ENCODE peak calls at places on chromosomes 11 and 22, in six cellular contexts. G, W, J, C, X and F are unnamed samples.

GRCh38 chr22:41772198-41772597 is 28.3 kb upstream of the CCDC134 start:
- DNase-seq in C (no peak), X (no peak), G (no peak), W (no peak), J (no peak), F (no peak)

GRCh38 chr22:35421121-35421520 is 21.2 kb downstream of the MCM5 start:
- DNase-seq in X (no peak), W (peak), G (no peak), J (no peak), C (peak), F (no peak)

GRCh38 chr11:33655842-33656600 is 44.6 kb downstream of the C11orf91 start:
- DNase-seq in X (peak), C (no peak), J (no peak), G (no peak), W (no peak), F (no peak)

GRCh38 chr11:32326522-32326921 is 108.8 kb downstream of the WT1 start:
- DNase-seq in X (no peak), W (no peak), J (no peak), C (no peak), G (no peak), F (no peak)

GRCh38 chr11:14270690-14271542 is 88.1 kb downstream of the RRAS2 start:
- DNase-seq in G (no peak), X (no peak), J (no peak), C (no peak), W (no peak), F (no peak)

GRCh38 chr11:10627816-10628215 is 59.4 kb upstream of the LYVE1 start:
- DNase-seq in G (no peak), W (no peak), C (no peak), X (peak), J (no peak), F (no peak)

GRCh38 chr22:43544282-43544673 is 132.5 kb downstream of the MPPED1 start:
- DNase-seq in W (no peak), X (no peak), C (no peak), G (no peak), J (no peak), F (no peak)

GRCh38 chr11:121538054-121538453 is 85.3 kb upstream of the SORL1-AS1 start:
- DNase-seq in W (no peak), X (no peak), J (no peak), G (no peak), C (no peak), F (no peak)

GRCh38 chr11:61023086-61024035 is 51.9 kb downstream of the CD6 start:
- DNase-seq in G (no peak), C (no peak), X (no peak), J (no peak), W (no peak), F (no peak)

GRCh38 chr22:27283714-27284113 is 517.8 kb downstream of the MN1 start:
- DNase-seq in C (peak), G (no peak), X (no peak), W (no peak), J (no peak), F (peak)

GRCh38 chr11:128235958-128236357 is 351.4 kb downstream of the ETS1 start:
- DNase-seq in G (no peak), J (peak), C (no peak), X (no peak), W (no peak), F (no peak)

GRCh38 chr11:104098555-104098954 is 62.1 kb downstream of the DDI1 start:
- DNase-seq in W (no peak), J (no peak), X (no peak), C (no peak), G (no peak), F (peak)

DNA sequence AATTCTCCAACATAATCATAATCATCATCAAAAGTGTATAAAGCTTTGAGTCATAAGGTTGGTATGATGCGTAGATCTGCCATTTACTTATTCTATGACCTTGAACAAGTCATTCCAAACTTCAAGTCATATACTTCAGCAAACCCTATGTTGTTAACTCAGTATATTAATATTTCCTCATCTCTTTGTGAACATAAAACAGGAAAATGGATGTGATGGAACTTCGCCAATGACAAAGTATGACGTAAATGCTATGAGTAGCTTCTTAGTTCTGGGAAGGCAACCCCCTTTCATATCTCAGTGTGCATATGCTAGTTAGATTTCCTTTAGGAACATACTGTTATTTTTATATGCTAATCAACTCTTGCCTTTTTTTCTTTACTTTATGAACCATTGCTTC is 102.7 kb upstream of the ANO3 start:
- DNase-seq in X (no peak), C (no peak), W (no peak), G (no peak), J (peak), F (peak)
- H3K27ac ChIP-seq in X (no peak), C (no peak), W (no peak), G (no peak), J (peak), F (peak)

GRCh38 chr22:26168199-26168915 is 905 bp upstream of the SEZ6L start:
- DNase-seq in C (peak), G (no peak), X (peak), J (no peak), W (peak), F (no peak)

GRCh38 chr22:26170795-26171194 is 1.5 kb downstream of the SEZ6L start:
- DNase-seq in J (no peak), C (peak), X (peak), W (peak), G (peak), F (no peak)

GRCh38 chr22:26168934-26169311 is 339 bp upstream of the SEZ6L start:
- DNase-seq in C (peak), J (no peak), X (no peak), G (no peak), W (peak), F (no peak)

GRCh38 chr22:26170112-26170492 is 840 bp downstream of the SEZ6L start:
- DNase-seq in G (no peak), X (peak), C (peak), J (no peak), W (peak), F (no peak)

DNA sequence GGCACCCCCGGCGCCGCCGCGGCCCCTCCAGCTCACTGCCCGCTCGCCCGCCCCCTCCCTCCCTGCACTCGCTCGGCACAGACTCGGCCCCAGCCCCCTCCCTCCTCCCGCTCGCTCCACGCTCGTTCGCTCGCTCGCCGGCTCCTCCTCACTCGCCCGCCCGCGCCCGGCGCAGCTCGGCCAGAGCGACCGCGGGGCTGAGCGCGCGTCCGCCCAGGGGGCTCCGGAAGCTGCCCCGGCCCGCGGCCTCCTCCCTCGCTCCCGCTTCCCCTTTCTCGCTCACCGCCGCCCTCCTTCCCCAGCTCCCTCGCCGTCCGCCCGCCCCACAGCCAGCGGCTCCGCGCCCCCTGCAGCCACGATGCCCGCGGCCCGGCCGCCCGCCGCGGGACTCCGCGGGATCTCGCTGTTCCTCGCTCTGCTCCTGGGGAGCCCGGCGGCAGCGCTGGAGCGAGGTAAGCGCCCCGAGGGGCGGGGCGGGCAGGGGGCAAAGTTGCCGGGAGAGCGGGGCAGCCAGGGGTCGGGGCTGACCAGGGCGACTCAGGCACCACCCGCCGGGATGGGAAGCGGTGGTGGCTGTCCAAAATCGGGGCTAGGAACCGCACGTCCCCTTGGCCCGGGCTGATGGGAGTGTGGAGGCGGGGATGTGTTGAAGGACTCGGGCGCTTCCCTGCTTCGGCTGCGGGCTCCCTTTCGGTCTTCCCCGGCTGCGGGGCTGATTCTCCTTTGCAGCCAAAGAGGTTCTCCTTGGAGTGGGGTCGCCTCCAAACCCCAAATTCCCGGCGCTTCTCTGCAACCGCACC is at the start of gene SEZ6L:
- DNase-seq in X (peak), J (no peak), G (peak), W (peak), C (peak), F (no peak)
- H2BK15ac ChIP-seq in X (peak), J (no peak), G (no peak), W (no peak), C (no peak), F (no peak)

DNA sequence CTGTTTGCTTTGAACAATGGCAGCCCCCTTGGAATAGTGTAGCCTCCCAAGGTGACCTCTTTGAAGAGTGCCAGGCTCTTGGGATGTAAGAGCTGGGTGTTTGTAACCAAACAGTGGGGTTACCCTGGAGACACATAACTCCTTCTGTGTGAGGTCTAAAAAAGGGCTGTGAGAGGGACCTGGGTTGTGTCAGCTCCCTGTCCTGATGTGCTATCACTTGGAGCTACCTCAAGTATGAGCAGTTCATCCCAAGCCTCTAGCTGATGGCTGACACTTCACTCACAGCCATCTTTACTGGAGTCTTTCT is 40.2 kb downstream of the TSPAN18 start:
- DNase-seq in G (no peak), X (peak), C (peak), W (peak), J (peak), F (peak)
- H3K27ac ChIP-seq in G (no peak), X (no peak), C (no peak), W (no peak), J (no peak), F (peak)

DNA sequence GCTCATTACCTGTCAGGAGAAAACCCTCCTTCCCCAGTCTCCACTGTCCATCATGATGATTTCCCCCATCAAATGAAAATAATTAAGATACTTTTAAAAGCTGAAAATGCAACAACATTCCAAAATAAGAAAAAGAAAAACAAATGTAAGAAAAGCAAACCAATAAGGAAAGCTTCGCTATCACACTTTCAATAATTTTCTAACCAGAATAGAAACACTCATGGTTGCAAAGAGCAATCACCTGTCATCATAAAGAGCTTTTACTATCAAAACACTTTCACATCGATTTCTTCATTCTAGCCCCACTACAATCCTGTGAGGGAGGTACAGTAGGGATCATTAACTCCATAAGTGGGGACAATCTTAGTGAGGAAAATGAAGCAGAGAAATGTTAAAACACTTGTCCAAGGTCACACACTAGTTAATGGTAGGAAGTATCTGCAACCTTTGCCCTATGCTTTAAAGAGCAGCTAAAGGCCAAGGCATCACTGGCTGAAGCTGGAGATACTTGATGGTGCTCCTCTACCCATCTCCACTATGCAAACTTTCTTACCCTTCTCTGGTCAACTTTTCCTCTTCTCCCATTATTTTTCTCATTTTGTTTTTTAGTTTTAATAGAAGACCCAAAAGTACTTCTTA is 2.6 kb downstream of the RBM4B start:
- DNase-seq in X (no peak), G (no peak), J (no peak), W (no peak), C (no peak), F (no peak)
- H2BK15ac ChIP-seq in X (no peak), G (no peak), J (no peak), W (no peak), C (no peak), F (no peak)

GRCh38 chr11:17506942-17507341 is 30.3 kb upstream of the ABCC8 start:
- DNase-seq in G (no peak), W (no peak), C (no peak), X (no peak), J (no peak), F (no peak)

GRCh38 chr11:17506314-17506713 is 29.7 kb upstream of the ABCC8 start:
- DNase-seq in W (no peak), G (no peak), X (no peak), J (no peak), C (no peak), F (no peak)

GRCh38 chr11:17502630-17503029 is 26.0 kb upstream of the ABCC8 start:
- DNase-seq in C (no peak), X (no peak), G (no peak), J (no peak), W (no peak), F (no peak)

GRCh38 chr11:17504330-17505107 is 27.9 kb upstream of the ABCC8 start:
- DNase-seq in W (peak), X (peak), C (peak), G (peak), J (peak), F (peak)

DNA sequence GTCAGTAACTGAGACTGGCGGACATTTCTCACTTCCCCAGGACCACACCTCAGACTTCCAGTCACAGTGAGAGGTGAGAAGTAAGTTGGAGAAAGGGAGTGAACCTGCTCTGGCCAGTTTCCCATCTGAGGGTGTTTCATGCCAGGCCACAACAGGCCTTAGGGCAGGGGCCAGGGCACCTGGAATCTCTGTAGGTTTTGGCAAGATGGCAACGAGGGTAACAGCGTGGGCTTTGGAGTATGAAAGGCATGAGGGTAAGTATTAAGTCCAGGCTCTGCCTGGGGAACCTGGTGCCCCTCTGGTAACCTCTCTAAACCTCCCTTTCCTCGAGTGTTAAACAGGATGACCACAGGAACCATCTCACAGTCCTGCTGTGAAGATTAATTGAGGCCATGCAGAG is 28.5 kb upstream of the ABCC8 start:
- DNase-seq in J (no peak), G (no peak), C (no peak), X (no peak), W (no peak), F (no peak)
- H3K27ac ChIP-seq in J (no peak), G (no peak), C (no peak), X (no peak), W (no peak), F (no peak)

GRCh38 chr11:77088236-77089003 is 14.2 kb upstream of the OMP start:
- DNase-seq in J (no peak), G (no peak), C (no peak), X (no peak), W (no peak), F (no peak)
- H2BK15ac ChIP-seq in J (no peak), G (no peak), C (no peak), X (no peak), W (no peak), F (no peak)

GRCh38 chr11:67376421-67376820 is 3.0 kb upstream of the CLCF1 start:
- DNase-seq in G (no peak), W (no peak), X (no peak), J (no peak), C (no peak), F (no peak)
- H3K27ac ChIP-seq in G (no peak), W (no peak), X (no peak), J (no peak), C (no peak), F (no peak)

GRCh38 chr11:45159781-45160365 is 13.4 kb downstream of the PRDM11 start:
- DNase-seq in C (no peak), G (no peak), W (no peak), J (no peak), X (no peak), F (no peak)
- H2BK15ac ChIP-seq in C (no peak), G (no peak), W (no peak), J (no peak), X (no peak), F (no peak)

GRCh38 chr22:40385041-40385782 is 14.8 kb downstream of the SGSM3 start:
- DNase-seq in W (no peak), J (no peak), X (no peak), G (no peak), C (no peak), F (no peak)
- H3K27ac ChIP-seq in W (no peak), J (no peak), X (no peak), G (no peak), C (no peak), F (no peak)